ENCODE peak calls at places on chromosome 5, in four cellular contexts. L is left lung, I is A549, Q is heart right ventricle. M is an unnamed sample.

GRCh38 chr5:107248065-107248695 is 422.6 kb downstream of the EFNA5 start:
- DNase-seq in Q (peak; percentile 29), I (peak; percentile 29), L (no peak), M (peak; percentile 35)

GRCh38 chr5:88145603-88146467 is 122.8 kb downstream of the TMEM161B start:
- DNase-seq in Q (no peak), L (peak; percentile 61), I (no peak), M (no peak)

GRCh38 chr5:41636605-41637004 is 126.2 kb upstream of the PLCXD3 start:
- DNase-seq in I (peak; percentile 3), L (no peak), Q (no peak), M (peak; percentile 8)

GRCh38 chr5:32951878-32952277 is 240.8 kb downstream of the NPR3 start:
- DNase-seq in Q (no peak), I (no peak), L (no peak), M (no peak)

GRCh38 chr5:99061711-99062110 is 132.9 kb upstream of the CHD1 start:
- DNase-seq in Q (no peak), L (no peak), I (no peak), M (no peak)

GRCh38 chr5:93715776-93716175 is 25.6 kb downstream of the POU5F2 start:
- DNase-seq in L (no peak), Q (no peak), I (no peak), M (no peak)

GRCh38 chr5:95963650-95964410 is 2.2 kb upstream of the ELL2 start:
- DNase-seq in I (no peak), L (no peak), Q (no peak), M (no peak)

GRCh38 chr5:81425569-81425968 is 31.6 kb upstream of the ACOT12 start:
- DNase-seq in Q (no peak), L (no peak), I (peak; percentile 8), M (no peak)

GRCh38 chr5:139565411-139566305 is 4.5 kb downstream of the UBE2D2 start:
- DNase-seq in L (no peak), I (no peak), Q (no peak), M (peak; percentile 20)

GRCh38 chr5:137501226-137501625 is 2.1 kb upstream of the SPOCK1 start:
- DNase-seq in I (no peak), L (no peak), Q (no peak), M (no peak)

GRCh38 chr5:32309766-32310165 is 3.0 kb downstream of the MTMR12 start:
- DNase-seq in I (no peak), Q (no peak), L (no peak), M (no peak)

GRCh38 chr5:115170924-115171510 is 1.3 kb upstream of the TRIM36 start:
- DNase-seq in I (no peak), L (peak; percentile 19), Q (no peak), M (no peak)

GRCh38 chr5:172002310-172002709 is 4.1 kb downstream of the FBXW11 start:
- DNase-seq in L (no peak), I (peak; percentile 36), Q (no peak), M (no peak)

GRCh38 chr5:17315710-17316221 is 98.3 kb downstream of the BASP1 start:
- DNase-seq in L (no peak), I (no peak), Q (no peak), M (no peak)

GRCh38 chr5:141680751-141681201 is 1.3 kb downstream of the ARAP3 start:
- DNase-seq in Q (peak; percentile 88), L (no peak), I (no peak), M (peak; percentile 56)

GRCh38 chr5:172506921-172507320 is 52.6 kb upstream of the SH3PXD2B start:
- DNase-seq in Q (peak; percentile 3), I (no peak), L (no peak), M (no peak)

GRCh38 chr5:123157797-123158528 is 68.9 kb downstream of the PRDM6 start:
- DNase-seq in L (no peak), Q (no peak), I (no peak), M (no peak)

GRCh38 chr5:37839441-37840035 is 303 bp downstream of the GDNF start:
- DNase-seq in I (peak; percentile 57), Q (peak; percentile 34), L (no peak), M (no peak)

GRCh38 chr5:148186248-148187003 is 16.4 kb upstream of the SPINK6 start:
- DNase-seq in I (no peak), L (no peak), Q (no peak), M (no peak)

GRCh38 chr5:110785356-110785755 is 46.5 kb downstream of the SLC25A46 start:
- DNase-seq in I (no peak), L (no peak), Q (no peak), M (no peak)

GRCh38 chr5:173883347-173883924 is 4.7 kb upstream of the CPEB4 start:
- DNase-seq in I (no peak), Q (no peak), L (no peak), M (no peak)

GRCh38 chr5:55521903-55522302 is 12.9 kb downstream of the PLPP1 start:
- DNase-seq in L (no peak), Q (no peak), I (no peak), M (no peak)

GRCh38 chr5:55523293-55523692 is 11.5 kb downstream of the PLPP1 start:
- DNase-seq in Q (no peak), L (no peak), I (no peak), M (no peak)

GRCh38 chr5:55517804-55518203 is 17.0 kb downstream of the PLPP1 start:
- DNase-seq in L (no peak), Q (no peak), I (no peak), M (peak; percentile 77)

GRCh38 chr5:55520117-55520829 is 14.5 kb downstream of the PLPP1 start:
- DNase-seq in L (no peak), I (no peak), Q (no peak), M (no peak)

GRCh38 chr5:55519001-55519400 is 15.8 kb downstream of the PLPP1 start:
- DNase-seq in L (no peak), Q (no peak), I (no peak), M (no peak)
- H3K4me1 ChIP-seq in L (no peaks in the 10 kb centered on the region), Q (no peaks in the 10 kb centered on the region), I (peaks cover 7% of the 10 kb centered on the region), M (peaks cover 78% of the 10 kb centered on the region)

DNA sequence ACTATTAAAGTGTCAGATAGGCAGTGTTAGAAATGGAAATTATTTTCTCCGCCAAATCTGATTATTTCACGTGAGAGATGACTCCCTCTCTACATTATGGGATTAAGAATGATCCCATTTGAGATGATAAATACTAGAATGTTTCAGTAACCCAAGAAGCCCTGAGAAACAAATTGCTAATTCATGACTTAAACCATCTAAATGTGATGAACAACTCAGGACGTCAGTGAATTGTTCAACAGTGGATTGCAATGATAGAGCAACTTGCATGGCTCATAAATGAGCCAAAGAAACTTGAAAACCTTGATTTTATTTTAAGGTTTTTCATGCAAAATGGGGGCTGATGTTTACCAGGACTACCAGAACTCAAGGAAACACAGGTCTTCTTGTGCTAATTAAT is 350.5 kb upstream of the WWC1 start:
- DNase-seq in L (no peak), I (no peak), Q (no peak), M (no peak)
- H3K4me3 ChIP-seq in L (no peak overlapping the region), I (no peak overlapping the region), Q (no peak overlapping the region), M (no peak overlapping the region)

GRCh38 chr5:125815-126214 is 33.8 kb downstream of the PLEKHG4B start:
- DNase-seq in I (no peak), Q (no peak), L (no peak), M (no peak)

GRCh38 chr5:119486-120097 is 27.6 kb downstream of the PLEKHG4B start:
- DNase-seq in Q (no peak), L (no peak), I (no peak), M (no peak)

GRCh38 chr5:126806-127205 is 34.8 kb downstream of the PLEKHG4B start:
- DNase-seq in I (no peak), L (no peak), Q (no peak), M (no peak)

DNA sequence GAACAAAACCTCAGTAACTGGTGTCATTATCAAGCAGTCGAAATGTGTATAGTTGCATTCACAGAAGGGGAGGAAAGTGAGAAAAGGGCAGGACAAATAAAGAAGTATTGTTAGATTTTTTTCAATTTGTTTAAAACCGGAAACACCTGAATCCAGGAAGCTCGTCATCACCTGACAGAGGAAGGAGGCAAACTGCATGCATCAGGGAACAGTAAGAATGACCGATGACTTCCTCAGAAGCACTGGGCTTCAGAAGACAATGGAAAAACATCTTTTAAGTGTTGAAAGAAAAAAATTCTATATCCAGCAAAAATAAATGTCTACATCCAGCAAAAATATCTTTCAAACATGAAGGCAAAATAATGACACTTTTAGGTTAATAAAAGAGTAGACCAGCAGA is 29.5 kb downstream of the PLEKHG4B start:
- DNase-seq in L (no peak), I (no peak), Q (no peak), M (no peak)
- H3K9me3 ChIP-seq in L (no peaks in the 10 kb centered on the region), I (peaks cover 19% of the 10 kb centered on the region), Q (no peaks in the 10 kb centered on the region), M (no peaks in the 10 kb centered on the region)

GRCh38 chr5:150114773-150115408 is 28.5 kb upstream of the CSF1R start:
- DNase-seq in I (no peak), L (no peak), Q (no peak), M (no peak)

GRCh38 chr5:150111121-150111520 is 24.8 kb upstream of the CSF1R start:
- DNase-seq in Q (no peak), I (no peak), L (no peak), M (no peak)

GRCh38 chr5:150114102-150114641 is 27.8 kb upstream of the CSF1R start:
- DNase-seq in I (no peak), L (no peak), Q (no peak), M (no peak)

GRCh38 chr5:150113047-150113744 is 26.8 kb upstream of the CSF1R start:
- DNase-seq in L (peak; percentile 66), I (no peak), Q (no peak), M (no peak)

GRCh38 chr5:150112211-150113046 is 26.1 kb upstream of the CSF1R start:
- DNase-seq in L (no peak), I (no peak), Q (no peak), M (no peak)
- H3K4me1 ChIP-seq in L (peaks cover 17% of the 10 kb centered on the region), I (peaks cover 9% of the 10 kb centered on the region), Q (no peaks in the 10 kb centered on the region), M (peaks cover 6% of the 10 kb centered on the region)

DNA sequence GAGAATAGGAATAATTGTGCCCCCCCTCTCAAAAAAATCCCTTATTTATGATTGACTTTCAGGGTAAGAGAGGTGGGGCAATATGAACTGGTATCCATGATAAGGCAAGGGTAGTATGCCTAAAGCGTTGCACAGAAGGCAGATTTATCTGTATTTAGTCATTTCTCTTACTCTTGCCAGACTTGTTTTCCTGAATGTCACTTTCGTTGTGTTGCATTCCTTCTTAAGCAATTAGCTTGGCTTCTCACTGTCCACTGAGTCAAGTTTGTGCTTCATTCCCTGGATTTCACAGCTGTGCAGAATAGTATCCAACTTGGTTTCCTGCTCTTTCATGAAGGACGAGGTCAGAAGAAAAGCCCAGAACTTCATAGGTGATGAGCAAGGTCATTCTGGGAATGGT is 301.5 kb upstream of the ACTBL2 start:
- DNase-seq in I (no peak), Q (no peak), L (no peak), M (no peak)
- H3K4me3 ChIP-seq in I (no peak overlapping the region), Q (no peak overlapping the region), L (no peak overlapping the region), M (no peak overlapping the region)

M was measured in mucosa of descending colon.